ENCODE peak calls at places on chromosomes 1 and 21, in six cellular contexts. One of them, this sample, is unnamed. For H3K79me2, the result is how much of the 10 kb centered on the place peaks cover.

GRCh38 chr21:39388038-39388810 is 39.3 kb upstream of the HMGN1 start:
- DNase-seq in GM23338: peak
- DNase-seq in PC-3: peak
- DNase-seq in HCT116: peak
- DNase-seq in SK-N-SH: peak
- DNase-seq in neural progenitor cell: peak
- DNase-seq in this sample: peak

GRCh38 chr1:8687053-8687452 is 130.4 kb downstream of the RERE start:
- DNase-seq in GM23338: no peak
- DNase-seq in PC-3: no peak
- DNase-seq in HCT116: no peak
- DNase-seq in SK-N-SH: no peak
- DNase-seq in neural progenitor cell: no peak
- DNase-seq in this sample: peak

GRCh38 chr1:236994450-236994849 is 9.8 kb downstream of the MT1HL1 start:
- DNase-seq in GM23338: no peak
- DNase-seq in PC-3: no peak
- DNase-seq in HCT116: no peak
- DNase-seq in SK-N-SH: no peak
- DNase-seq in neural progenitor cell: no peak
- DNase-seq in this sample: no peak

GRCh38 chr1:214928574-214928973 is 154.0 kb upstream of the KCNK2 start:
- DNase-seq in GM23338: no peak
- DNase-seq in PC-3: no peak
- DNase-seq in HCT116: no peak
- DNase-seq in SK-N-SH: no peak
- DNase-seq in neural progenitor cell: no peak
- DNase-seq in this sample: no peak

GRCh38 chr1:24828887-24829192 is 83.6 kb downstream of the CLIC4 start:
- DNase-seq in GM23338: peak
- DNase-seq in PC-3: no peak
- DNase-seq in HCT116: no peak
- DNase-seq in SK-N-SH: peak
- DNase-seq in neural progenitor cell: no peak
- DNase-seq in this sample: no peak

GRCh38 chr1:47866631-47867446 is 130.3 kb downstream of the TRABD2B start:
- DNase-seq in GM23338: no peak
- DNase-seq in PC-3: no peak
- DNase-seq in HCT116: no peak
- DNase-seq in SK-N-SH: no peak
- DNase-seq in neural progenitor cell: no peak
- DNase-seq in this sample: no peak

GRCh38 chr1:41400235-41400634 is 39.0 kb downstream of the FOXO6 start:
- DNase-seq in GM23338: no peak
- DNase-seq in PC-3: no peak
- DNase-seq in HCT116: no peak
- DNase-seq in SK-N-SH: no peak
- DNase-seq in neural progenitor cell: no peak
- DNase-seq in this sample: no peak

GRCh38 chr1:91609571-91609970 is 108.9 kb downstream of the CDC7 start:
- DNase-seq in GM23338: no peak
- DNase-seq in PC-3: peak
- DNase-seq in HCT116: peak
- DNase-seq in SK-N-SH: no peak
- DNase-seq in neural progenitor cell: no peak
- DNase-seq in this sample: peak

GRCh38 chr1:117650840-117651568 is 45.2 kb downstream of the TENT5C start:
- DNase-seq in GM23338: peak
- DNase-seq in PC-3: no peak
- DNase-seq in HCT116: no peak
- DNase-seq in SK-N-SH: no peak
- DNase-seq in neural progenitor cell: no peak
- DNase-seq in this sample: no peak

GRCh38 chr1:24586970-24587820 is 31.3 kb downstream of the NCMAP start:
- DNase-seq in GM23338: peak
- DNase-seq in PC-3: peak
- DNase-seq in HCT116: peak
- DNase-seq in SK-N-SH: peak
- DNase-seq in neural progenitor cell: peak
- DNase-seq in this sample: peak

GRCh38 chr1:85444381-85444780 is 20.6 kb downstream of the DDAH1 start:
- DNase-seq in GM23338: no peak
- DNase-seq in PC-3: no peak
- DNase-seq in HCT116: no peak
- DNase-seq in SK-N-SH: no peak
- DNase-seq in neural progenitor cell: no peak
- DNase-seq in this sample: no peak

GRCh38 chr1:11934295-11935039 is at the start of gene PLOD1:
- DNase-seq in GM23338: peak
- DNase-seq in PC-3: peak
- DNase-seq in HCT116: no peak
- DNase-seq in SK-N-SH: peak
- DNase-seq in neural progenitor cell: peak
- DNase-seq in this sample: peak

GRCh38 chr1:9996624-9997582 is at the start of gene RBP7:
- DNase-seq in GM23338: peak
- DNase-seq in PC-3: peak
- DNase-seq in HCT116: no peak
- DNase-seq in SK-N-SH: peak
- DNase-seq in neural progenitor cell: peak
- DNase-seq in this sample: peak

GRCh38 chr1:58818075-58818474 is 34.2 kb upstream of the JUN start:
- DNase-seq in GM23338: no peak
- DNase-seq in PC-3: peak
- DNase-seq in HCT116: no peak
- DNase-seq in SK-N-SH: no peak
- DNase-seq in neural progenitor cell: no peak
- DNase-seq in this sample: peak

GRCh38 chr1:109796484-109797305 is 33.0 kb upstream of the EPS8L3 start:
- DNase-seq in GM23338: no peak
- DNase-seq in PC-3: no peak
- DNase-seq in HCT116: no peak
- DNase-seq in SK-N-SH: no peak
- DNase-seq in neural progenitor cell: no peak
- DNase-seq in this sample: peak

GRCh38 chr1:10881046-10881445 is 84.6 kb upstream of the CASZ1 start:
- DNase-seq in GM23338: no peak
- DNase-seq in PC-3: no peak
- DNase-seq in HCT116: no peak
- DNase-seq in SK-N-SH: no peak
- DNase-seq in neural progenitor cell: no peak
- DNase-seq in this sample: no peak

GRCh38 chr1:196667131-196667530 is 15.3 kb downstream of the CFH start:
- DNase-seq in GM23338: no peak
- DNase-seq in PC-3: no peak
- DNase-seq in HCT116: no peak
- DNase-seq in SK-N-SH: no peak
- DNase-seq in neural progenitor cell: no peak
- DNase-seq in this sample: peak

GRCh38 chr1:234848972-234849641 is 239.1 kb upstream of the IRF2BP2 start:
- DNase-seq in GM23338: no peak
- DNase-seq in PC-3: peak
- DNase-seq in HCT116: no peak
- DNase-seq in SK-N-SH: no peak
- DNase-seq in neural progenitor cell: no peak
- DNase-seq in this sample: peak

GRCh38 chr1:232145768-232146167 is 484.2 kb downstream of the SIPA1L2 start:
- DNase-seq in GM23338: no peak
- DNase-seq in PC-3: no peak
- DNase-seq in HCT116: no peak
- DNase-seq in SK-N-SH: no peak
- DNase-seq in neural progenitor cell: no peak
- DNase-seq in this sample: peak

GRCh38 chr1:153929981-153930948 is 7.5 kb upstream of the GATAD2B start:
- DNase-seq in GM23338: peak
- DNase-seq in PC-3: no peak
- DNase-seq in HCT116: no peak
- DNase-seq in SK-N-SH: peak
- DNase-seq in neural progenitor cell: no peak
- DNase-seq in this sample: no peak

GRCh38 chr1:219438386-219438785 is 174.5 kb downstream of the ZC3H11B start:
- DNase-seq in GM23338: no peak
- DNase-seq in PC-3: no peak
- DNase-seq in HCT116: no peak
- DNase-seq in SK-N-SH: no peak
- DNase-seq in neural progenitor cell: no peak
- DNase-seq in this sample: no peak

GRCh38 chr1:239067480-239067879 is 318.9 kb upstream of the CHRM3 start:
- DNase-seq in GM23338: no peak
- DNase-seq in PC-3: no peak
- DNase-seq in HCT116: no peak
- DNase-seq in SK-N-SH: no peak
- DNase-seq in neural progenitor cell: no peak
- DNase-seq in this sample: no peak

GRCh38 chr1:111739222-111739983 is at the start of gene INKA2:
- DNase-seq in GM23338: peak
- DNase-seq in PC-3: peak
- DNase-seq in HCT116: peak
- DNase-seq in SK-N-SH: peak
- DNase-seq in neural progenitor cell: peak
- DNase-seq in this sample: peak
- TF ChIP-seq EZH2phosphoT487 in GM23338: no peak
- TF ChIP-seq EZH2phosphoT487 in PC-3: no peak
- TF ChIP-seq EZH2phosphoT487 in HCT116: no peak
- TF ChIP-seq EZH2phosphoT487 in SK-N-SH: no peak
- TF ChIP-seq EZH2phosphoT487 in neural progenitor cell: no peak
- TF ChIP-seq EZH2phosphoT487 in this sample: no peak

GRCh38 chr1:198244772-198245171 is 88.0 kb downstream of the NEK7 start:
- DNase-seq in GM23338: no peak
- DNase-seq in PC-3: no peak
- DNase-seq in HCT116: no peak
- DNase-seq in SK-N-SH: no peak
- DNase-seq in neural progenitor cell: no peak
- DNase-seq in this sample: no peak
- H3K79me2 ChIP-seq in GM23338: under half
- H3K79me2 ChIP-seq in PC-3: under half
- H3K79me2 ChIP-seq in HCT116: under half
- H3K79me2 ChIP-seq in SK-N-SH: half or more
- H3K79me2 ChIP-seq in neural progenitor cell: under half
- H3K79me2 ChIP-seq in this sample: half or more

GRCh38 chr1:112759228-112759627 is 44.1 kb upstream of the PPM1J start:
- DNase-seq in GM23338: no peak
- DNase-seq in PC-3: no peak
- DNase-seq in HCT116: no peak
- DNase-seq in SK-N-SH: no peak
- DNase-seq in neural progenitor cell: no peak
- DNase-seq in this sample: no peak
- H3K27ac ChIP-seq in GM23338: no peak
- H3K27ac ChIP-seq in PC-3: no peak
- H3K27ac ChIP-seq in HCT116: no peak
- H3K27ac ChIP-seq in SK-N-SH: no peak
- H3K27ac ChIP-seq in neural progenitor cell: no peak
- H3K27ac ChIP-seq in this sample: no peak

GRCh38 chr1:155064109-155064812 is 721 bp downstream of the EFNA4 start:
- DNase-seq in GM23338: peak
- DNase-seq in PC-3: no peak
- DNase-seq in HCT116: no peak
- DNase-seq in SK-N-SH: peak
- DNase-seq in neural progenitor cell: peak
- DNase-seq in this sample: peak

GRCh38 chr1:155062151-155062686 is 1.3 kb upstream of the EFNA4 start:
- DNase-seq in GM23338: peak
- DNase-seq in PC-3: no peak
- DNase-seq in HCT116: no peak
- DNase-seq in SK-N-SH: peak
- DNase-seq in neural progenitor cell: peak
- DNase-seq in this sample: peak

GRCh38 chr1:155063550-155064108 is at the start of gene EFNA4:
- DNase-seq in GM23338: peak
- DNase-seq in PC-3: peak
- DNase-seq in HCT116: peak
- DNase-seq in SK-N-SH: peak
- DNase-seq in neural progenitor cell: peak
- DNase-seq in this sample: peak

GRCh38 chr1:155061381-155062150 is 2.0 kb upstream of the EFNA4 start:
- DNase-seq in GM23338: peak
- DNase-seq in PC-3: peak
- DNase-seq in HCT116: peak
- DNase-seq in SK-N-SH: peak
- DNase-seq in neural progenitor cell: peak
- DNase-seq in this sample: peak

GRCh38 chr1:155062702-155063411 is 683 bp upstream of the EFNA4 start:
- DNase-seq in GM23338: peak
- DNase-seq in PC-3: peak
- DNase-seq in HCT116: no peak
- DNase-seq in SK-N-SH: peak
- DNase-seq in neural progenitor cell: peak
- DNase-seq in this sample: peak
- TF ChIP-seq EZH2phosphoT487 in GM23338: no peak
- TF ChIP-seq EZH2phosphoT487 in PC-3: no peak
- TF ChIP-seq EZH2phosphoT487 in HCT116: no peak
- TF ChIP-seq EZH2phosphoT487 in SK-N-SH: no peak
- TF ChIP-seq EZH2phosphoT487 in neural progenitor cell: peak
- TF ChIP-seq EZH2phosphoT487 in this sample: no peak

DNA sequence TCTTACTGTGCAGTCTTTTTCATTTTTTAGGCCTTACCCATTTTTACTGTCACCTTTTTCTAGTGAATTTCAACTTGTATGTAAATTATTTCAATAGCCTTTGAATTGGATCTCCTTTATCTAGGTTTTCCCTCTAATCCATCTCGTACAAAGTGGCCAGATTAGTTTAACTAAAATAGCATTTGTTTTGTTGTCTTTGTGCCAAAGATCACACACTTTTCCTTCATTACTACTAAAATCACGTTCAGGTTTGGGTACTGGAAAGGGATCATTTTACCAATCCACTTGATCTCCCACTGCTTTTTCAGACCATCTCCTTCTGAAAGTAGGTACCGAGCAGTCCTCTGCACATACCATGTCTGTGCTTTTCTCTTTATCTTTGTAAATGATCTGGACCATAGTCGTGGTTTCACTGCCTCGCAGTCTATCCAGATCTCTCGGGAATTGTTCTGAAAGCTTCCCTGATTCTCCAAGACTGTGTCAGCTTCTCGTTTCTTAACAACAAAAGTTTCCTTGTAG is 20.1 kb downstream of the KDM1A start:
- DNase-seq in GM23338: no peak
- DNase-seq in PC-3: no peak
- DNase-seq in HCT116: no peak
- DNase-seq in SK-N-SH: no peak
- DNase-seq in neural progenitor cell: no peak
- DNase-seq in this sample: no peak
- H3K79me2 ChIP-seq in GM23338: half or more
- H3K79me2 ChIP-seq in PC-3: half or more
- H3K79me2 ChIP-seq in HCT116: half or more
- H3K79me2 ChIP-seq in SK-N-SH: half or more
- H3K79me2 ChIP-seq in neural progenitor cell: half or more
- H3K79me2 ChIP-seq in this sample: half or more

DNA sequence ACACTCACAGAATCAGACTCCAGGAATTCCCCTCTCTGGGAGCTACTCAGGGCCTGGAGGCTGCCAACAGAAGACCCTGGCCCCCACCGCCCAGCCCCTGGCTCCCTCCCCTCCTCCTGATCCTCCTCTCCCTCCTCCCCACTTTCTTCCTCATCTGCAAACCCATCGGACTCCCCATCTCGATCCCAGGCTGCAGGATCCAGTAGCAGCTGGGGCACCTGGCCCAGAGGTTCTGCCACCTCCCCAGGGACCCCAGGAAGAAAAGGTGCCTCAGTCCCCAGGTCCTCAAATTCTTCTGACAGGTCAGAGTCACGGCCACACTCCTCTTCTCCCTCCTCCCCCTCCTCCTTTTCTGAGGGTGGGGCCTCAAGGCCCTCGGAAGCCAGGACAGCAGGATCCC is 7.4 kb downstream of the NES start:
- DNase-seq in GM23338: no peak
- DNase-seq in PC-3: no peak
- DNase-seq in HCT116: no peak
- DNase-seq in SK-N-SH: no peak
- DNase-seq in neural progenitor cell: no peak
- DNase-seq in this sample: no peak
- H3K27ac ChIP-seq in GM23338: no peak
- H3K27ac ChIP-seq in PC-3: no peak
- H3K27ac ChIP-seq in HCT116: no peak
- H3K27ac ChIP-seq in SK-N-SH: peak
- H3K27ac ChIP-seq in neural progenitor cell: peak
- H3K27ac ChIP-seq in this sample: no peak

This sample was measured in GM23248.